ENCODE peak calls at places on chromosomes 7 and 10, in five cellular contexts. H, S, F, U and G are unnamed samples.

GRCh38 chr7:66557214-66558200 is 71.2 kb upstream of the KCTD7 start:
- DNase-seq in H (peak), S (peak), F (peak), U (peak), G (peak)

GRCh38 chr10:121337356-121337936 is 260.8 kb downstream of the FGFR2 start:
- DNase-seq in H (no peak), S (no peak), F (no peak), U (no peak), G (no peak)

GRCh38 chr7:34740840-34741239 is 82.8 kb downstream of the NPSR1 start:
- DNase-seq in H (no peak), S (no peak), F (no peak), U (no peak), G (no peak)

GRCh38 chr10:61993676-61994401 is 92.3 kb downstream of the ARID5B start:
- DNase-seq in H (no peak), S (peak), F (peak), U (peak), G (no peak)

GRCh38 chr7:47690902-47691558 is 109.1 kb upstream of the TNS3 start:
- DNase-seq in H (no peak), S (peak), F (no peak), U (peak), G (peak)

GRCh38 chr7:47658886-47659635 is 77.2 kb upstream of the TNS3 start:
- DNase-seq in H (no peak), S (no peak), F (no peak), U (no peak), G (no peak)

GRCh38 chr7:122893486-122893885 is 7.2 kb upstream of the CADPS2 start:
- DNase-seq in H (no peak), S (no peak), F (no peak), U (no peak), G (no peak)

GRCh38 chr10:76558586-76558985 is 1079.0 kb downstream of the KCNMA1 start:
- DNase-seq in H (no peak), S (peak), F (peak), U (peak), G (peak)

GRCh38 chr7:80736371-80736770 is 97.9 kb downstream of the CD36 start:
- DNase-seq in H (no peak), S (no peak), F (peak), U (no peak), G (peak)

GRCh38 chr7:80735330-80735729 is 96.9 kb downstream of the CD36 start:
- DNase-seq in H (no peak), S (no peak), F (no peak), U (no peak), G (no peak)

GRCh38 chr7:80729586-80730320 is 91.3 kb downstream of the CD36 start:
- DNase-seq in H (no peak), S (peak), F (no peak), U (peak), G (peak)

GRCh38 chr7:80726731-80727130 is 88.3 kb downstream of the CD36 start:
- DNase-seq in H (no peak), S (no peak), F (no peak), U (no peak), G (no peak)

DNA sequence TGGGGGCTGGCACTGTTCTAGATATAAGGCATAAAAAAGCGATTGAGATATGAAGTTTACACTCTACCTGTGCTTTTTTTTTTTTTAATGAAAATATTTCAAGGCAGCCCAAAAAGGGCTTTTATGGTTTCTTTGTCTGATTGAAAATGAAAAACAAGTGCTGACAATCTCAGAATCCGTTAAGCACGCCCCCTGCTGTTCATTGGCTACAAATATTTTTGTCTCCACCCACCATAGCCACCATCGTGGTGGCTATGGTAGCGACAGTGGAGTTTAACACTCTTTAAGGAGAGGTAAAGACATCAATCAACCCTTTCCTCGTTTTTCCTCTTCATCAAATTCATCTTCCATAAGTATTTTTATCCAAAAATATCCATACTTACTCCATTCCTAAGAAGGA is 94.2 kb downstream of the CD36 start:
- DNase-seq in H (peak), S (no peak), F (no peak), U (no peak), G (peak)
- TF ChIP-seq CTCF in H (peak), S (no peak), F (no peak), U (no peak), G (peak)

DNA sequence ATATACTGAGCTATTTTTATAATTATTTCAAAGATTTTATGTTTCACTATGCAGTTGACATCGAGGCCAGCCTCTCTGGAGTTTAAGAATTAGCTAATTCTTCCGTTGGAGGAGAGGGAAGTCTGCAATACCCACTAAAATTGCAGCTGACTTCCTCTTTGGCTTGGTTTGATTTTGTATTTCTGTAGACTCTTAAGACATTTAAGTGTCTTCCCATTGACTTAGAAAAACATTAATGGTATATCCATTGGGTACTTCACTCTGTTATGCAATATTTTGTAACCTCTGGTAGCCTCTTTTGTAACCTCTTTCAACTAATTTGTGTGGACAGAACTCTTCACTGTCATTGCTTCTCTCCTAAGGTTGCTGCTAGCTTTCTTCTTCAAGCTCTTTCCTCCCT is 1.5 kb upstream of the ANKRD22 start:
- DNase-seq in H (no peak), S (no peak), F (no peak), U (no peak), G (no peak)
- H3K4me3 ChIP-seq in H (no peak), S (no peak), F (no peak), U (no peak), G (no peak)

GRCh38 chr7:91784469-91784868 is 96.0 kb downstream of the MTERF1 start:
- DNase-seq in H (peak), S (peak), F (peak), U (peak), G (peak)
- TF ChIP-seq CTCF in H (no peak), S (peak), F (peak), U (peak), G (peak)

GRCh38 chr10:5698062-5698461 is 13.4 kb downstream of the TASOR2 start:
- DNase-seq in H (no peak), S (no peak), F (no peak), U (no peak), G (no peak)
- H3K4me3 ChIP-seq in H (no peak), S (no peak), F (no peak), U (no peak), G (no peak)

GRCh38 chr10:58264780-58265179 is 2.9 kb downstream of the IPMK start:
- DNase-seq in H (no peak), S (no peak), F (no peak), U (no peak), G (no peak)

GRCh38 chr10:58253184-58253583 is 14.5 kb downstream of the IPMK start:
- DNase-seq in H (no peak), S (no peak), F (no peak), U (no peak), G (no peak)

GRCh38 chr10:58254644-58255043 is 13.1 kb downstream of the IPMK start:
- DNase-seq in H (no peak), S (no peak), F (no peak), U (no peak), G (no peak)

GRCh38 chr10:58260334-58260733 is 7.4 kb downstream of the IPMK start:
- DNase-seq in H (no peak), S (no peak), F (no peak), U (no peak), G (no peak)

GRCh38 chr10:58258977-58259692 is 8.6 kb downstream of the IPMK start:
- DNase-seq in H (no peak), S (no peak), F (no peak), U (no peak), G (no peak)
- TF ChIP-seq CTCF in H (peak), S (peak), F (peak), U (peak), G (peak)

GRCh38 chr10:15791816-15792524 is 68.3 kb downstream of the MINDY3 start:
- DNase-seq in H (no peak), S (peak), F (no peak), U (peak), G (peak)
- H3K4me3 ChIP-seq in H (no peak), S (no peak), F (no peak), U (no peak), G (no peak)

DNA sequence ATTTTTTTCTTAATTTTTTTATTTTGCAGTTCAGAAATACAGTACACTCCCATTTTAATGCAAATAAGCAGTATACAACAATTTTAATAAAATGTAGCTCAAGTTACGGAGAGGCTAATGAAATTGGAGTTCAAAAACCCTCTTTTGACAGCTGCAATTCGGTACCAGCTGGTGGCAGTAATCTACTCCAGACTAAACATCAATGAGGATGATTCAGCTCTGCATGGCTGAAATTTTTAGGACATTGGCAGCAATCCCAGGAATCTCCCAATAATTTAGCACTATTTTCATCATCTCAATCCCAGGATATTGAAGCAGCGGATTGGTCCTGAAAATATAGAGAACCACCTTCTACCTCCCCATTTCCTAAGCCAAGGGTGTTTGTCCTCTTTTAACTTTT is 278.8 kb downstream of the CACNA2D1 start:
- DNase-seq in H (no peak), S (peak), F (peak), U (peak), G (peak)
- TF ChIP-seq CTCF in H (no peak), S (peak), F (peak), U (peak), G (peak)

DNA sequence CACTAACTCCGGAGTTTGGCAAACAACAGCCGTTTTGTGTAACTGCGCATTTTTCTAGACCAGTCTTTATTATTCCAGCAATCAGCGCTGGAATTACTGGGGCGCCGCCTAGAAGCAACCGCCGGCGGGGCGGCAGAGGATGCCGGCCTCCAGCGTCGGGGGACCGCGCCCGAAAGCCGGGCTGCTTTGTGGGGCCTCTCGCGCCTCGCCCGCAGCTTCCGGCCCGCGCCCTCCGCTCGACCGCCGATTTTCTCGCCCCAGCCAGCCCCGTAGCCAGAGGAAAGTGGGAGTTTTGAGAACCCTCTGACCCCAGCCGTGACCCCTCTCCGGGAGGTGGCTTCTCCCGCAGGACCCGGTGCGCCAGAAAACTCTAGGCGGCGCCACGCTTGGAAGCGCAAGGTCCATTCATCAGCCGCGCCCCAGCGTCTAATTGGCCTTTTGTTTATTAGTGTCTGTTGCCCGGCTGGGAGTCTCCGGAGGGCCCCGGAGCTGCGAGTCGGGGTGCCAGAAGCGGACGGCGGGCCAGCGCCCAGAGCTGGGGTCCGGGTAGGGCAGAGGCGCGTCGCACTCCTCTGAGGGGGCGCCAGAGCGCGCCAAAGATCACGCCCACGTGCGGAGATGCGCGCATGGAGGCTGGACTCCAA is 10.7 kb downstream of the EMX2 start:
- DNase-seq in H (no peak), S (peak), F (no peak), U (no peak), G (no peak)
- H3K4me3 ChIP-seq in H (no peak), S (peak), F (no peak), U (no peak), G (no peak)

GRCh38 chr10:63700209-63700934 is 179.2 kb downstream of the REEP3 start:
- DNase-seq in H (no peak), S (peak), F (peak), U (peak), G (peak)

GRCh38 chr10:63697956-63698814 is 177.0 kb downstream of the REEP3 start:
- DNase-seq in H (peak), S (no peak), F (peak), U (no peak), G (peak)

GRCh38 chr10:63699785-63700184 is 178.6 kb downstream of the REEP3 start:
- DNase-seq in H (no peak), S (peak), F (peak), U (peak), G (peak)

GRCh38 chr10:63700935-63701263 is 179.7 kb downstream of the REEP3 start:
- DNase-seq in H (no peak), S (peak), F (peak), U (peak), G (peak)

DNA sequence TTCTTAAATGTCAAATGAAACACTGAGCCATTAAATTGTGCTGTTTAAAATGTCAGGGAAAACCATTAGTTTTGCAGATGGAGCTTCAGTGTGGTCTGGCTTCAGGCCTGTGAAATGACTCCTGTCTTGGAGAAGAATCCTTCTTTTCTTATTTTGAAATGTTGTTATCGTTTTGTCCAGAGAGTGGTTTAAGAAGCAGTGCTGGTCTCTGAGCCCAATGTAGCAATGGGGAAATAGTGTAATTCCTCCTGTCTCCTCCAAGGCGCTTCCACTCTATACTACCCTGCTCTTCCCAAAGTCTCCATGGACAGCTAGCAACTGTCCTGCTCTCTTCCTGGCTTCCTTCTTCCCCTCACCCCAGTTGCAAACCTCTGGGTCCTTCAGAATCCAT is 177.6 kb downstream of the REEP3 start:
- DNase-seq in H (no peak), S (peak), F (no peak), U (peak), G (peak)
- TF ChIP-seq CTCF in H (no peak), S (peak), F (no peak), U (peak), G (no peak)